ENCODE peak calls at places on chromosomes 6 and 20, in eight cellular contexts. J is iris pigment epithelial cell, E is tibial artery, K is A549, Y is H9, N is CD14-positive monocyte, S is endothelial cell, R is WTC11. D is an unnamed sample.
A peak's percentile ranks its signal among the peaks of the same experiment; 100 is the strongest.

GRCh38 chr6:105099371-105099770 is 80.4 kb downstream of the POPDC3 start:
- DNase-seq in J (no peak), E (no peak), K (no peak), Y (no peak), N (no peak), S (no peak), R (no peak), D (no peak)

GRCh38 chr6:154479388-154480143 is 30.9 kb downstream of the CNKSR3 start:
- DNase-seq in J (peak; percentile 56), E (no peak), K (no peak), Y (no peak), N (no peak), S (no peak), R (no peak), D (no peak)

GRCh38 chr6:110517601-110518280 is 41.3 kb upstream of the SLC22A16 start:
- DNase-seq in J (no peak), E (no peak), K (no peak), Y (no peak), N (no peak), S (no peak), R (no peak), D (no peak)

GRCh38 chr6:80134065-80134464 is 27.6 kb downstream of the BCKDHB start:
- DNase-seq in J (no peak), E (no peak), K (no peak), Y (no peak), N (no peak), S (no peak), R (no peak), D (no peak)

GRCh38 chr6:13528232-13528631 is 40.8 kb upstream of the GFOD1 start:
- DNase-seq in J (no peak), E (no peak), K (no peak), Y (no peak), N (no peak), S (no peak), R (no peak), D (no peak)

GRCh38 chr6:14665827-14666724 is 548.5 kb downstream of the CD83 start:
- DNase-seq in J (peak; percentile 96), E (peak; percentile 68), K (no peak), Y (no peak), N (peak; percentile 99), S (no peak), R (no peak), D (no peak)

GRCh38 chr6:36685926-36686667 is 7.6 kb downstream of the CDKN1A start:
- DNase-seq in J (no peak), E (peak; percentile 76), K (no peak), Y (no peak), N (peak; percentile 83), S (no peak), R (no peak), D (no peak)

GRCh38 chr6:15893556-15894253 is 230.9 kb upstream of the DTNBP1 start:
- DNase-seq in J (peak; percentile 65), E (no peak), K (no peak), Y (no peak), N (no peak), S (no peak), R (no peak), D (no peak)

GRCh38 chr6:41072836-41073202 is at the start of gene NFYA:
- DNase-seq in J (no peak), E (no peak), K (no peak), Y (peak; percentile 99), N (peak; percentile 100), S (peak; percentile 100), R (peak; percentile 100), D (peak; percentile 100)

GRCh38 chr20:26315054-26315453 is 618.4 kb upstream of the ZNF337 start:
- DNase-seq in J (no peak), E (no peak), K (no peak), Y (no peak), N (no peak), S (no peak), R (no peak), D (no peak)

GRCh38 chr6:70846207-70846835 is 110.5 kb downstream of the B3GAT2 start:
- DNase-seq in J (no peak), E (no peak), K (no peak), Y (no peak), N (no peak), S (no peak), R (no peak), D (no peak)

GRCh38 chr6:31053873-31054272 is 43.6 kb downstream of the MUC22 start:
- DNase-seq in J (no peak), E (no peak), K (no peak), Y (no peak), N (no peak), S (no peak), R (no peak), D (peak; percentile 7)

GRCh38 chr20:38213607-38213940 is 47.0 kb downstream of the KIAA1755 start:
- DNase-seq in J (no peak), E (no peak), K (no peak), Y (no peak), N (no peak), S (no peak), R (no peak), D (no peak)

GRCh38 chr6:125858427-125859320 is 67.9 kb downstream of the NCOA7 start:
- DNase-seq in J (peak; percentile 70), E (no peak), K (peak; percentile 85), Y (peak; percentile 87), N (no peak), S (peak; percentile 55), R (peak; percentile 75), D (peak; percentile 53)

GRCh38 chr6:168916576-168917207 is 337.0 kb downstream of the THBS2 start:
- DNase-seq in J (peak; percentile 46), E (no peak), K (no peak), Y (no peak), N (no peak), S (no peak), R (no peak), D (no peak)

GRCh38 chr6:151847064-151847463 is 39.6 kb downstream of the ESR1 start:
- DNase-seq in J (peak; percentile 53), E (no peak), K (no peak), Y (peak; percentile 58), N (no peak), S (peak; percentile 59), R (peak; percentile 56), D (peak; percentile 71)

GRCh38 chr6:35328108-35328723 is 14.1 kb upstream of the PPARD start:
- DNase-seq in J (no peak), E (no peak), K (no peak), Y (peak; percentile 27), N (no peak), S (no peak), R (no peak), D (no peak)

GRCh38 chr20:62609811-62610757 is 32.2 kb upstream of the SLCO4A1 start:
- DNase-seq in J (no peak), E (no peak), K (no peak), Y (no peak), N (no peak), S (no peak), R (no peak), D (no peak)

GRCh38 chr6:24918641-24919403 is 16.9 kb downstream of the RIPOR2 start:
- DNase-seq in J (no peak), E (no peak), K (no peak), Y (no peak), N (no peak), S (no peak), R (peak; percentile 18), D (no peak)

GRCh38 chr6:13436691-13437568 is 50.5 kb downstream of the GFOD1 start:
- DNase-seq in J (no peak), E (no peak), K (no peak), Y (no peak), N (no peak), S (no peak), R (no peak), D (no peak)

GRCh38 chr6:98825602-98826230 is 8.7 kb upstream of the POU3F2 start:
- DNase-seq in J (no peak), E (no peak), K (no peak), Y (no peak), N (no peak), S (no peak), R (no peak), D (no peak)

GRCh38 chr6:116461563-116462507 is 660 bp downstream of the CALHM6 start:
- DNase-seq in J (peak; percentile 62), E (peak; percentile 67), K (no peak), Y (peak; percentile 84), N (peak; percentile 52), S (peak; percentile 48), R (peak; percentile 86), D (peak; percentile 76)

GRCh38 chr6:4664911-4665310 is 111.3 kb upstream of the CDYL start:
- DNase-seq in J (no peak), E (no peak), K (no peak), Y (no peak), N (no peak), S (no peak), R (no peak), D (no peak)

GRCh38 chr6:39493717-39494116 is 171.2 kb upstream of the KCNK16 start:
- DNase-seq in J (no peak), E (no peak), K (no peak), Y (no peak), N (no peak), S (no peak), R (no peak), D (no peak)

GRCh38 chr6:131534654-131534956 is 38.4 kb upstream of the ARG1 start:
- DNase-seq in J (no peak), E (no peak), K (no peak), Y (no peak), N (no peak), S (no peak), R (no peak), D (no peak)

GRCh38 chr6:42047220-42047590 is 3.1 kb upstream of the TAF8 start:
- DNase-seq in J (no peak), E (no peak), K (no peak), Y (no peak), N (no peak), S (no peak), R (no peak), D (no peak)

GRCh38 chr6:115947964-115948541 is 112.6 kb downstream of the FRK start:
- DNase-seq in J (no peak), E (no peak), K (no peak), Y (no peak), N (no peak), S (no peak), R (no peak), D (no peak)

GRCh38 chr6:26026833-26027490 is 60.3 kb upstream of the HFE start:
- DNase-seq in J (peak; percentile 90), E (peak; percentile 95), K (peak; percentile 41), Y (peak; percentile 93), N (peak; percentile 73), S (peak; percentile 76), R (peak; percentile 84), D (peak; percentile 72)

GRCh38 chr6:107600936-107601335 is 111.0 kb downstream of the SOBP start:
- DNase-seq in J (peak; percentile 78), E (no peak), K (peak; percentile 25), Y (peak; percentile 58), N (no peak), S (peak; percentile 26), R (peak; percentile 58), D (peak; percentile 48)

GRCh38 chr6:121520337-121521163 is 85.1 kb downstream of the GJA1 start:
- DNase-seq in J (peak; percentile 92), E (no peak), K (peak; percentile 3), Y (no peak), N (no peak), S (no peak), R (no peak), D (no peak)

GRCh38 chr6:110822248-110822647 is 7.0 kb upstream of the CDK19 start:
- DNase-seq in J (peak; percentile 24), E (no peak), K (no peak), Y (no peak), N (no peak), S (no peak), R (no peak), D (no peak)

GRCh38 chr20:17227669-17228623 is 1.1 kb downstream of the PCSK2 start:
- DNase-seq in J (peak; percentile 5), E (no peak), K (no peak), Y (peak; percentile 79), N (no peak), S (peak; percentile 41), R (peak; percentile 70), D (peak; percentile 66)

D was measured in nephron progenitor cell.